ENCODE peak calls at places on chromosomes 13 and 19, in four cellular contexts. C is keratinocyte, J is SK-N-SH, S is fibroblast of lung. K is an unnamed sample.

GRCh38 chr13:34943675-34944634 is 1.9 kb downstream of the NBEA start:
- DNase-seq in C (no peak), J (peak; percentile 21), S (no peak), K (no peak)

GRCh38 chr19:31054430-31054829 is 294.8 kb downstream of the TSHZ3 start:
- DNase-seq in C (no peak), J (peak; percentile 44), S (peak; percentile 63), K (peak; percentile 74)

GRCh38 chr13:39385621-39386231 is 217.3 kb downstream of the LHFPL6 start:
- DNase-seq in C (no peak), J (no peak), S (peak; percentile 92), K (no peak)

GRCh38 chr19:14361824-14362223 is 19.4 kb upstream of the ADGRE5 start:
- DNase-seq in S (no peak), J (peak; percentile 63), C (no peak), K (no peak)

GRCh38 chr19:41863209-41863931 is 3.3 kb downstream of the RPS19 start:
- DNase-seq in S (no peak), C (no peak), J (no peak), K (no peak)

GRCh38 chr13:35479691-35480090 is 3.2 kb upstream of the MAB21L1 start:
- DNase-seq in J (no peak), S (no peak), C (no peak), K (no peak)

GRCh38 chr19:1518471-1518870 is 5.4 kb upstream of the PLK5 start:
- DNase-seq in J (no peak), C (no peak), S (no peak), K (no peak)

GRCh38 chr19:7924651-7925170 is 1.2 kb downstream of the CTXN1 start:
- DNase-seq in J (no peak), C (no peak), S (no peak), K (no peak)

GRCh38 chr19:50964266-50964665 is 5.1 kb downstream of the KLK6 start:
- DNase-seq in S (no peak), J (no peak), C (no peak), K (no peak)

GRCh38 chr13:89748716-89749115 is 1598.8 kb upstream of the MIR17HG start:
- DNase-seq in J (no peak), S (peak; percentile 17), C (no peak), K (no peak)

GRCh38 chr13:56332671-56333070 is 808.0 kb upstream of the PRR20A start:
- DNase-seq in C (no peak), S (no peak), J (no peak), K (no peak)

GRCh38 chr19:33350538-33351309 is 22.8 kb upstream of the CEBPG start:
- DNase-seq in C (peak; percentile 91), S (peak; percentile 80), J (no peak), K (peak; percentile 97)

GRCh38 chr13:93002071-93002470 is 224.5 kb upstream of the GPC6 start:
- DNase-seq in J (no peak), C (no peak), S (peak; percentile 9), K (peak; percentile 4)

GRCh38 chr19:47573076-47574026 is at the start of gene ZNF541:
- DNase-seq in J (peak; percentile 88), C (no peak), S (peak; percentile 42), K (peak; percentile 69)

GRCh38 chr13:48532146-48532472 is 771 bp downstream of the RCBTB2 start:
- DNase-seq in C (no peak), J (no peak), S (peak; percentile 52), K (peak; percentile 80)

GRCh38 chr13:79037197-79037596 is 368.9 kb downstream of the RBM26 start:
- DNase-seq in S (no peak), J (no peak), C (no peak), K (no peak)

GRCh38 chr19:1158885-1159448 is 15.1 kb downstream of the SBNO2 start:
- DNase-seq in J (no peak), S (no peak), C (no peak), K (no peak)

GRCh38 chr19:49413348-49413747 is 9.9 kb downstream of the PTH2 start:
- DNase-seq in S (peak; percentile 32), C (no peak), J (peak; percentile 74), K (no peak)

GRCh38 chr13:101916108-101916757 is 463.8 kb downstream of the ITGBL1 start:
- DNase-seq in S (peak; percentile 14), J (peak; percentile 87), C (no peak), K (peak; percentile 37)

GRCh38 chr19:35508129-35508528 is 5.3 kb downstream of the DMKN start:
- DNase-seq in S (no peak), J (no peak), C (no peak), K (no peak)

GRCh38 chr13:43942301-43942700 is 62.6 kb downstream of the LACC1 start:
- DNase-seq in S (peak; percentile 53), C (no peak), J (no peak), K (no peak)

GRCh38 chr13:93745884-93746283 is 519.3 kb downstream of the GPC6 start:
- DNase-seq in J (no peak), S (peak; percentile 70), C (no peak), K (no peak)

GRCh38 chr13:37811441-37811840 is 58.1 kb downstream of the TRPC4 start:
- DNase-seq in C (no peak), J (no peak), S (peak; percentile 79), K (peak; percentile 17)

GRCh38 chr19:43620061-43621001 is 902 bp upstream of the ZNF428 start:
- DNase-seq in J (no peak), C (no peak), S (no peak), K (no peak)

GRCh38 chr19:49142866-49143335 is 12.3 kb downstream of the HRC start:
- DNase-seq in C (no peak), J (peak; percentile 95), S (peak; percentile 91), K (peak; percentile 96)

GRCh38 chr19:52410276-52410675 is 12.6 kb downstream of the ZNF528 start:
- DNase-seq in C (no peak), J (no peak), S (no peak), K (no peak)

GRCh38 chr13:79389031-79389430 is 17.0 kb downstream of the RBM26 start:
- DNase-seq in C (no peak), S (no peak), J (no peak), K (no peak)

GRCh38 chr19:38266981-38267597 is 2.7 kb downstream of the SPINT2 start:
- DNase-seq in C (no peak), J (no peak), S (peak; percentile 73), K (peak; percentile 72)

GRCh38 chr13:32850311-32851052 is 165.7 kb upstream of the KL start:
- DNase-seq in J (no peak), C (no peak), S (no peak), K (peak; percentile 13)

GRCh38 chr13:98998831-98999634 is 21.2 kb upstream of the DOCK9 start:
- DNase-seq in S (peak; percentile 61), C (no peak), J (no peak), K (peak; percentile 35)

GRCh38 chr19:51802775-51803174 is 7.8 kb downstream of the FPR3 start:
- DNase-seq in S (no peak), C (no peak), J (no peak), K (no peak)

GRCh38 chr13:110245421-110245899 is 61.5 kb downstream of the COL4A1 start:
- DNase-seq in S (peak; percentile 72), C (no peak), J (peak; percentile 50), K (peak; percentile 68)

GRCh38 chr19:31963741-31964140 is 381.7 kb upstream of the ZNF507 start:
- DNase-seq in S (no peak), C (no peak), J (no peak), K (no peak)

GRCh38 chr19:4570916-4571304 is 11.4 kb upstream of the SEMA6B start:
- DNase-seq in S (no peak), J (no peak), C (no peak), K (no peak)

GRCh38 chr19:4568884-4569283 is 9.4 kb upstream of the SEMA6B start:
- DNase-seq in C (no peak), J (no peak), S (no peak), K (no peak)

GRCh38 chr19:4567584-4568071 is 8.1 kb upstream of the SEMA6B start:
- DNase-seq in C (no peak), J (peak; percentile 88), S (no peak), K (peak; percentile 41)

GRCh38 chr19:4570423-4570822 is 10.9 kb upstream of the SEMA6B start:
- DNase-seq in J (no peak), C (no peak), S (no peak), K (no peak)

GRCh38 chr19:4566402-4567051 is 7.0 kb upstream of the SEMA6B start:
- DNase-seq in J (peak; percentile 17), S (no peak), C (no peak), K (no peak)
- H4K20me1 ChIP-seq in J (no peaks in the 10 kb centered on the region), S (no peaks in the 10 kb centered on the region), C (no peaks in the 10 kb centered on the region), K (no peaks in the 10 kb centered on the region)

GRCh38 chr13:73334459-73334858 is 275.7 kb downstream of the KLF5 start:
- DNase-seq in J (no peak), C (peak; percentile 81), S (no peak), K (peak; percentile 56)
- H2AFZ ChIP-seq in J (no peak overlapping the region), C (no peak overlapping the region), S (no peak overlapping the region), K (peak overlapping the region; percentile 4)

GRCh38 chr19:57825501-57825900 is 4.6 kb upstream of the ZNF587B start:
- DNase-seq in S (no peak), J (no peak), C (no peak), K (no peak)

GRCh38 chr19:57829316-57829715 is 783 bp upstream of the ZNF587B start:
- DNase-seq in J (no peak), C (no peak), S (peak; percentile 49), K (no peak)

GRCh38 chr19:57830071-57830602 is at the start of gene ZNF587B:
- DNase-seq in J (peak; percentile 50), C (peak; percentile 61), S (peak; percentile 57), K (peak; percentile 64)
- H4K20me1 ChIP-seq in J (peaks cover 6% of the 10 kb centered on the region), C (no peaks in the 10 kb centered on the region), S (no peaks in the 10 kb centered on the region), K (no peaks in the 10 kb centered on the region)

GRCh38 chr13:52319876-52320275 is 86.1 kb downstream of the THSD1 start:
- DNase-seq in S (peak; percentile 4), J (no peak), C (no peak), K (peak; percentile 9)
- H2AFZ ChIP-seq in S (no peak overlapping the region), J (no peak overlapping the region), C (no peak overlapping the region), K (no peak overlapping the region)

GRCh38 chr19:19662866-19663291 is 597 bp downstream of the ATP13A1 start:
- DNase-seq in S (no peak), C (no peak), J (no peak), K (peak; percentile 66)

GRCh38 chr19:19663292-19664120 is at the start of gene ATP13A1:
- DNase-seq in J (peak; percentile 95), S (peak; percentile 98), C (peak; percentile 69), K (peak; percentile 99)

GRCh38 chr19:19661141-19661674 is 2.3 kb downstream of the ATP13A1 start:
- DNase-seq in S (no peak), J (no peak), C (no peak), K (no peak)

GRCh38 chr19:19661675-19662251 is 1.7 kb downstream of the ATP13A1 start:
- DNase-seq in S (no peak), C (no peak), J (peak; percentile 60), K (peak; percentile 12)

GRCh38 chr19:19662344-19662743 is 1.1 kb downstream of the ATP13A1 start:
- DNase-seq in J (no peak), S (no peak), C (no peak), K (no peak)
- H4K20me1 ChIP-seq in J (peaks cover 31% of the 10 kb centered on the region), S (no peaks in the 10 kb centered on the region), C (peaks cover 6% of the 10 kb centered on the region), K (no peaks in the 10 kb centered on the region)

GRCh38 chr19:39363909-39364457 is 21.8 kb downstream of the SAMD4B start:
- DNase-seq in J (no peak), S (no peak), C (no peak), K (peak; percentile 81)
- H2AFZ ChIP-seq in J (no peak overlapping the region), S (no peak overlapping the region), C (no peak overlapping the region), K (no peak overlapping the region)

K was measured in GM23248.